ENCODE peak calls at places on chromosomes 11 and 22, in seven cellular contexts. I is psoas muscle, C is brain microvascular endothelial cell, N is thoracic aorta, B is stomach, J is ovary, L is HL-60. K is an unnamed sample.

GRCh38 chr22:43858156-43858895 is 4.0 kb downstream of the SULT4A1 start:
- DNase-seq in I (no peak), C (no peak), N (no peak), B (no peak), J (peak; percentile 11), L (no peak), K (no peak)

GRCh38 chr22:43110444-43110926 is at the start of gene BIK:
- DNase-seq in I (peak; percentile 34), C (no peak), N (no peak), B (peak; percentile 68), J (peak; percentile 38), L (peak; percentile 61), K (peak; percentile 19)

GRCh38 chr11:17347676-17348075 is 3.9 kb upstream of the NCR3LG1 start:
- DNase-seq in I (no peak), C (no peak), N (no peak), B (no peak), J (no peak), L (no peak), K (no peak)

GRCh38 chr11:3162410-3163240 is 2.5 kb downstream of the OSBPL5 start:
- DNase-seq in I (peak; percentile 12), C (no peak), N (no peak), B (no peak), J (peak; percentile 26), L (no peak), K (no peak)

GRCh38 chr22:26065847-26066246 is 103.4 kb upstream of the SEZ6L start:
- DNase-seq in I (no peak), C (no peak), N (no peak), B (no peak), J (no peak), L (no peak), K (peak; percentile 2)

GRCh38 chr22:43225609-43226008 is 38.7 kb upstream of the TTLL12 start:
- DNase-seq in I (no peak), C (no peak), N (no peak), B (no peak), J (no peak), L (no peak), K (no peak)

GRCh38 chr11:118147502-118147901 is 5.1 kb downstream of the SCN4B start:
- DNase-seq in I (no peak), C (no peak), N (no peak), B (no peak), J (no peak), L (no peak), K (no peak)

GRCh38 chr11:64745523-64746328 is 1.8 kb upstream of the RASGRP2 start:
- DNase-seq in I (peak; percentile 85), C (peak; percentile 47), N (peak; percentile 83), B (peak; percentile 58), J (peak; percentile 64), L (peak; percentile 81), K (no peak)

GRCh38 chr22:40128989-40129388 is 48.7 kb upstream of the TNRC6B start:
- DNase-seq in I (no peak), C (no peak), N (no peak), B (no peak), J (no peak), L (no peak), K (no peak)

GRCh38 chr22:50525991-50526848 is 822 bp upstream of the SCO2 start:
- DNase-seq in I (peak; percentile 82), C (peak; percentile 44), N (no peak), B (peak; percentile 83), J (peak; percentile 85), L (peak; percentile 84), K (no peak)

GRCh38 chr11:128354476-128354875 is 232.9 kb downstream of the ETS1 start:
- DNase-seq in I (no peak), C (no peak), N (no peak), B (no peak), J (no peak), L (no peak), K (no peak)

GRCh38 chr11:910044-910588 is 494 bp downstream of the CHID1 start:
- DNase-seq in I (no peak), C (no peak), N (no peak), B (no peak), J (no peak), L (no peak), K (peak; percentile 31)

GRCh38 chr11:910589-911030 is at the start of gene CHID1:
- DNase-seq in I (peak; percentile 87), C (peak; percentile 45), N (peak; percentile 9), B (peak; percentile 91), J (peak; percentile 85), L (peak; percentile 72), K (peak; percentile 96)

GRCh38 chr11:911890-912219 is 1.2 kb upstream of the CHID1 start:
- DNase-seq in I (no peak), C (no peak), N (no peak), B (no peak), J (no peak), L (no peak), K (no peak)

GRCh38 chr11:912266-912665 is 1.7 kb upstream of the CHID1 start:
- DNase-seq in I (no peak), C (no peak), N (no peak), B (no peak), J (no peak), L (no peak), K (no peak)

DNA sequence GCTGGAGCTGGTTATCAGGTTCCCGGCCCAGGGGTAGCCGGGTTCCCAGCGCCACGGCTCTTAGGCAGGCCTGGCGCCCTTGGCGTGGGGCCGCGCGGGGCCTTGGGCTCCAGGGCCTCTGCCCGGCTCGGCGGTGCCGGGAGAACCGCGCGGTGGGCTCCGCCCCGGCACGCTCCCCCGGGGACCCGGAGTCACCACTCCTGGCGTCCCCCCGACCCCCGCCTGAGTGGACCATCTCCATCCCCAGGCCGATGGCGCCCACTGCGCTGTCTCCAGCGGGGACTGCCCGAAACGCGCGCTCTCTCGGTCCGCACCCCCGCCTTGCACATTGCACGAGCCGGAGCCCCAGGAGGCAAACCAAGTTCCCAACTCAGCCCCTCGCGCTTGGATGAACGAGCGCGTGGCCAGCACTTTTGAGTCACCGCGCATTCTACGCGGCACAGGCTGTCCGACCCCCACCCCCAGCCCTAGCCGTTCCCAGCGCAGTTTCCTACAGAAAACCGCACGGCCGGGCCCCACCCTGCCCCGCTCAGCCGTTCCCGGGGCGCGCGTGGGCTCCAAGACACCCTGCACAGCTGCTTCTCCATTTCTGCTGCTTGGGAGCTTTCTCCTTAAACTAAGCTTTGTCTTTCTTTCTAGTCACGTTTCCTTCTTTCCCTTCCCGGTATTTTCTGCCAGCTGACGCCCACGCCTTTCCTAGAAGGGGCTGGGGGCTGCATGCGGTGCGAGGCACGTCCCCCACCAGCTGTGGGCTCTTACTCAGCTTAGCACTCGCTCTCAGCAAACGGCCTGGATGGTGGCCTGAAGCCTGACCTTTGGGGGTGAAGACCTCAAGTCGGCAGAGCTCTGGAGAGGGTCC is 650 bp upstream of the CHID1 start:
- DNase-seq in I (peak; percentile 64), C (peak; percentile 59), N (peak; percentile 6), B (peak; percentile 42), J (no peak), L (no peak), K (peak; percentile 68)
- TF ChIP-seq CTCF in I (no peak), C (no peak), N (no peak), B (no peak), J (no peak), L (no peak), K (no peak)

GRCh38 chr11:72643547-72643946 is 30.7 kb downstream of the PDE2A start:
- DNase-seq in I (peak; percentile 28), C (peak; percentile 18), N (peak; percentile 18), B (no peak), J (no peak), L (no peak), K (peak; percentile 89)

GRCh38 chr11:72641522-72641899 is 32.7 kb downstream of the PDE2A start:
- DNase-seq in I (no peak), C (no peak), N (no peak), B (no peak), J (no peak), L (no peak), K (no peak)

GRCh38 chr11:72642815-72643511 is 31.3 kb downstream of the PDE2A start:
- DNase-seq in I (peak; percentile 68), C (no peak), N (no peak), B (peak; percentile 56), J (peak; percentile 67), L (peak; percentile 36), K (peak; percentile 79)

GRCh38 chr11:72639475-72640375 is 34.5 kb downstream of the PDE2A start:
- DNase-seq in I (no peak), C (no peak), N (no peak), B (no peak), J (no peak), L (no peak), K (no peak)

GRCh38 chr11:72641900-72642814 is 32.1 kb downstream of the PDE2A start:
- DNase-seq in I (peak; percentile 49), C (no peak), N (no peak), B (peak; percentile 39), J (peak; percentile 45), L (no peak), K (peak; percentile 48)
- H3K27ac ChIP-seq in I (peak overlapping the region; percentile 46), C (no peak overlapping the region), N (no peak overlapping the region), B (peak overlapping the region; percentile 60), J (no peak overlapping the region), L (no peak overlapping the region), K (peak overlapping the region; percentile 67)

DNA sequence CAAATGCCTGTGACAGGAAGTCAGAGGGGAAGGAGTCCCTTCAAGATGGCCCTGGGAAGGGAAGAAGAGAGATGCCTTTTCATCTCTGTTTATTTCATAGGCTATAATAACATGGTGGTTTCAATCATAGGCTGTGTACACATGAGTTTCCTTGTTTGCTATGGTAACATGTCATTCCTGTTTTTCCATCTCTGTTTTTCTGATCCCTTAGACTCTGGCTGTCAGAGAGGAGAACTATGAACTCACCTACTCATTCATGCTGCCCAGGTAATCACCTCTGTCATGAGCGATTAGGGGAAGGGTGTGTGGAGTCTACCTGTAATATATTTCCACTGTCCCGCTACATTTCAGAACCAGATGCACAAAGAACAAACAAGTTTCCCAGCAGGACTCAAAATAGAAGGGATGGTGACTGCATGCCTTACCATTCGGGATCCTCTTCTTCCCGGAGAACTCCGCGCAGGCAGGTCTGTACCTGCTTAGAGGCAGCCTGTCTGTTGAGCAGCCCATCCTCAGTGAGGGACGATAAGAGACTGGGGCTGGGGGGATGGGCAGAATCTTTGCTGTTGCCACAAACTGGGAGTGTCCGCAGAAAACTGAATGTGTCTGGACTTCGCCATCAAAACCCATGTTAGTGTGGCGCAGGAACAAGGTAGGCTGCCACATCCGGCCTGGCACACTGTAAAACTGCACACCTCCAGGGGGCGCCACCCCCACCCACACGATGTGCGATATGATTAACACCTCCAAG is 7.1 kb upstream of the PEX26 start:
- DNase-seq in I (no peak), C (no peak), N (no peak), B (no peak), J (no peak), L (no peak), K (peak; percentile 63)
- TF ChIP-seq CTCF in I (peak; percentile 15), C (peak; percentile 45), N (no peak), B (no peak), J (no peak), L (no peak), K (peak; percentile 73)

GRCh38 chr11:11605181-11605580 is 16.6 kb downstream of the GALNT18 start:
- DNase-seq in I (no peak), C (no peak), N (no peak), B (no peak), J (no peak), L (no peak), K (no peak)
- H3K27ac ChIP-seq in I (no peak overlapping the region), C (no peak overlapping the region), N (peak overlapping the region; percentile 15), B (no peak overlapping the region), J (no peak overlapping the region), L (no peak overlapping the region), K (no peak overlapping the region)

K was measured in RWPE1.